ENCODE peak calls at places on chromosomes 3 and 15, in six cellular contexts. One of them, this sample, is unnamed.

GRCh38 chr15:79994651-79995050 is 23.7 kb upstream of the BCL2A1 start:
- DNase-seq in fibroblast of mammary gland: peak
- DNase-seq in K562: no peak
- DNase-seq in astrocyte of the spinal cord: no peak
- DNase-seq in psoas muscle: no peak
- DNase-seq in sigmoid colon: no peak
- DNase-seq in this sample: peak

GRCh38 chr3:98521897-98522537 is 685 bp downstream of the CLDND1 start:
- DNase-seq in fibroblast of mammary gland: peak
- DNase-seq in K562: peak
- DNase-seq in astrocyte of the spinal cord: peak
- DNase-seq in psoas muscle: peak
- DNase-seq in sigmoid colon: peak
- DNase-seq in this sample: peak

GRCh38 chr3:52820741-52821140 is 9.7 kb downstream of the ITIH4 start:
- DNase-seq in fibroblast of mammary gland: peak
- DNase-seq in K562: peak
- DNase-seq in astrocyte of the spinal cord: peak
- DNase-seq in psoas muscle: no peak
- DNase-seq in sigmoid colon: no peak
- DNase-seq in this sample: peak

GRCh38 chr3:153319691-153320552 is 157.9 kb downstream of the RAP2B start:
- DNase-seq in fibroblast of mammary gland: no peak
- DNase-seq in K562: no peak
- DNase-seq in astrocyte of the spinal cord: no peak
- DNase-seq in psoas muscle: no peak
- DNase-seq in sigmoid colon: no peak
- DNase-seq in this sample: no peak

GRCh38 chr15:92079047-92079446 is 225.5 kb downstream of the SLCO3A1 start:
- DNase-seq in fibroblast of mammary gland: peak
- DNase-seq in K562: peak
- DNase-seq in astrocyte of the spinal cord: no peak
- DNase-seq in psoas muscle: no peak
- DNase-seq in sigmoid colon: no peak
- DNase-seq in this sample: no peak

GRCh38 chr3:128489860-128490649 is 2.9 kb downstream of the GATA2 start:
- DNase-seq in fibroblast of mammary gland: no peak
- DNase-seq in K562: no peak
- DNase-seq in astrocyte of the spinal cord: no peak
- DNase-seq in psoas muscle: no peak
- DNase-seq in sigmoid colon: peak
- DNase-seq in this sample: peak

GRCh38 chr3:191380001-191380400 is 49.7 kb upstream of the UTS2B start:
- DNase-seq in fibroblast of mammary gland: peak
- DNase-seq in K562: no peak
- DNase-seq in astrocyte of the spinal cord: no peak
- DNase-seq in psoas muscle: no peak
- DNase-seq in sigmoid colon: no peak
- DNase-seq in this sample: no peak

GRCh38 chr15:57118013-57118799 is 199.8 kb downstream of the TCF12 start:
- DNase-seq in fibroblast of mammary gland: peak
- DNase-seq in K562: no peak
- DNase-seq in astrocyte of the spinal cord: peak
- DNase-seq in psoas muscle: no peak
- DNase-seq in sigmoid colon: no peak
- DNase-seq in this sample: no peak

GRCh38 chr3:28191363-28191762 is 50.1 kb upstream of the CMC1 start:
- DNase-seq in fibroblast of mammary gland: peak
- DNase-seq in K562: no peak
- DNase-seq in astrocyte of the spinal cord: no peak
- DNase-seq in psoas muscle: no peak
- DNase-seq in sigmoid colon: no peak
- DNase-seq in this sample: no peak

GRCh38 chr3:58116985-58117384 is 93.8 kb downstream of the DNASE1L3 start:
- DNase-seq in fibroblast of mammary gland: no peak
- DNase-seq in K562: no peak
- DNase-seq in astrocyte of the spinal cord: no peak
- DNase-seq in psoas muscle: no peak
- DNase-seq in sigmoid colon: no peak
- DNase-seq in this sample: peak

GRCh38 chr15:31235298-31236183 is 91.1 kb upstream of the KLF13 start:
- DNase-seq in fibroblast of mammary gland: peak
- DNase-seq in K562: no peak
- DNase-seq in astrocyte of the spinal cord: no peak
- DNase-seq in psoas muscle: no peak
- DNase-seq in sigmoid colon: peak
- DNase-seq in this sample: peak

GRCh38 chr3:29697989-29698388 is 417.1 kb downstream of the RBMS3 start:
- DNase-seq in fibroblast of mammary gland: peak
- DNase-seq in K562: no peak
- DNase-seq in astrocyte of the spinal cord: peak
- DNase-seq in psoas muscle: no peak
- DNase-seq in sigmoid colon: no peak
- DNase-seq in this sample: no peak

GRCh38 chr3:169980055-169980454 is 13.4 kb downstream of the SEC62 start:
- DNase-seq in fibroblast of mammary gland: peak
- DNase-seq in K562: no peak
- DNase-seq in astrocyte of the spinal cord: no peak
- DNase-seq in psoas muscle: no peak
- DNase-seq in sigmoid colon: no peak
- DNase-seq in this sample: peak

GRCh38 chr15:72237286-72238224 is 6.6 kb upstream of the PKM start:
- DNase-seq in fibroblast of mammary gland: peak
- DNase-seq in K562: peak
- DNase-seq in astrocyte of the spinal cord: peak
- DNase-seq in psoas muscle: peak
- DNase-seq in sigmoid colon: peak
- DNase-seq in this sample: peak

GRCh38 chr3:185645596-185646381 is 59.7 kb downstream of the SENP2 start:
- DNase-seq in fibroblast of mammary gland: peak
- DNase-seq in K562: no peak
- DNase-seq in astrocyte of the spinal cord: peak
- DNase-seq in psoas muscle: no peak
- DNase-seq in sigmoid colon: peak
- DNase-seq in this sample: no peak

GRCh38 chr15:75835990-75836952 is 7.0 kb upstream of the UBE2Q2 start:
- DNase-seq in fibroblast of mammary gland: no peak
- DNase-seq in K562: no peak
- DNase-seq in astrocyte of the spinal cord: peak
- DNase-seq in psoas muscle: no peak
- DNase-seq in sigmoid colon: no peak
- DNase-seq in this sample: no peak

GRCh38 chr3:45509768-45510129 is 84.8 kb upstream of the LIMD1 start:
- DNase-seq in fibroblast of mammary gland: no peak
- DNase-seq in K562: no peak
- DNase-seq in astrocyte of the spinal cord: no peak
- DNase-seq in psoas muscle: no peak
- DNase-seq in sigmoid colon: no peak
- DNase-seq in this sample: no peak

GRCh38 chr15:98085003-98085639 is 124.6 kb downstream of the ARRDC4 start:
- DNase-seq in fibroblast of mammary gland: peak
- DNase-seq in K562: no peak
- DNase-seq in astrocyte of the spinal cord: peak
- DNase-seq in psoas muscle: no peak
- DNase-seq in sigmoid colon: no peak
- DNase-seq in this sample: peak

GRCh38 chr3:16064660-16065414 is 109.6 kb upstream of the GALNT15 start:
- DNase-seq in fibroblast of mammary gland: peak
- DNase-seq in K562: no peak
- DNase-seq in astrocyte of the spinal cord: peak
- DNase-seq in psoas muscle: peak
- DNase-seq in sigmoid colon: peak
- DNase-seq in this sample: peak

GRCh38 chr15:23860290-23860751 is 173.2 kb upstream of the NDN start:
- DNase-seq in fibroblast of mammary gland: no peak
- DNase-seq in K562: peak
- DNase-seq in astrocyte of the spinal cord: no peak
- DNase-seq in psoas muscle: no peak
- DNase-seq in sigmoid colon: no peak
- DNase-seq in this sample: no peak

GRCh38 chr15:63018639-63019038 is 23.9 kb upstream of the TPM1 start:
- DNase-seq in fibroblast of mammary gland: peak
- DNase-seq in K562: no peak
- DNase-seq in astrocyte of the spinal cord: peak
- DNase-seq in psoas muscle: no peak
- DNase-seq in sigmoid colon: no peak
- DNase-seq in this sample: no peak

GRCh38 chr3:37995652-37996641 is 5.4 kb downstream of the VILL start:
- DNase-seq in fibroblast of mammary gland: no peak
- DNase-seq in K562: no peak
- DNase-seq in astrocyte of the spinal cord: no peak
- DNase-seq in psoas muscle: no peak
- DNase-seq in sigmoid colon: peak
- DNase-seq in this sample: no peak

GRCh38 chr3:34009480-34009844 is 211.0 kb downstream of the PDCD6IP start:
- DNase-seq in fibroblast of mammary gland: no peak
- DNase-seq in K562: no peak
- DNase-seq in astrocyte of the spinal cord: peak
- DNase-seq in psoas muscle: no peak
- DNase-seq in sigmoid colon: no peak
- DNase-seq in this sample: peak

GRCh38 chr3:66747688-66748087 is 246.9 kb upstream of the LRIG1 start:
- DNase-seq in fibroblast of mammary gland: no peak
- DNase-seq in K562: no peak
- DNase-seq in astrocyte of the spinal cord: no peak
- DNase-seq in psoas muscle: no peak
- DNase-seq in sigmoid colon: no peak
- DNase-seq in this sample: no peak

GRCh38 chr3:195802261-195802701 is 9.4 kb downstream of the MUC4 start:
- DNase-seq in fibroblast of mammary gland: no peak
- DNase-seq in K562: no peak
- DNase-seq in astrocyte of the spinal cord: no peak
- DNase-seq in psoas muscle: no peak
- DNase-seq in sigmoid colon: peak
- DNase-seq in this sample: no peak

GRCh38 chr3:38573606-38574005 is 75.9 kb downstream of the SCN5A start:
- DNase-seq in fibroblast of mammary gland: no peak
- DNase-seq in K562: no peak
- DNase-seq in astrocyte of the spinal cord: peak
- DNase-seq in psoas muscle: no peak
- DNase-seq in sigmoid colon: peak
- DNase-seq in this sample: no peak

GRCh38 chr15:68550498-68551295 is 28.1 kb upstream of the CORO2B start:
- DNase-seq in fibroblast of mammary gland: peak
- DNase-seq in K562: peak
- DNase-seq in astrocyte of the spinal cord: peak
- DNase-seq in psoas muscle: peak
- DNase-seq in sigmoid colon: peak
- DNase-seq in this sample: peak

GRCh38 chr15:61524091-61524490 is 295.0 kb upstream of the RORA start:
- DNase-seq in fibroblast of mammary gland: no peak
- DNase-seq in K562: no peak
- DNase-seq in astrocyte of the spinal cord: no peak
- DNase-seq in psoas muscle: no peak
- DNase-seq in sigmoid colon: no peak
- DNase-seq in this sample: no peak

GRCh38 chr3:106629215-106629832 is 747.9 kb upstream of the CCDC54 start:
- DNase-seq in fibroblast of mammary gland: no peak
- DNase-seq in K562: no peak
- DNase-seq in astrocyte of the spinal cord: no peak
- DNase-seq in psoas muscle: no peak
- DNase-seq in sigmoid colon: no peak
- DNase-seq in this sample: no peak

GRCh38 chr3:167882057-167882667 is 146.6 kb downstream of the SERPINI1 start:
- DNase-seq in fibroblast of mammary gland: peak
- DNase-seq in K562: peak
- DNase-seq in astrocyte of the spinal cord: peak
- DNase-seq in psoas muscle: no peak
- DNase-seq in sigmoid colon: no peak
- DNase-seq in this sample: peak

GRCh38 chr15:31136016-31136415 is 34.5 kb upstream of the TRPM1 start:
- DNase-seq in fibroblast of mammary gland: no peak
- DNase-seq in K562: peak
- DNase-seq in astrocyte of the spinal cord: no peak
- DNase-seq in psoas muscle: no peak
- DNase-seq in sigmoid colon: no peak
- DNase-seq in this sample: no peak

GRCh38 chr3:194671511-194671899 is 486 bp downstream of the LSG1 start:
- DNase-seq in fibroblast of mammary gland: peak
- DNase-seq in K562: peak
- DNase-seq in astrocyte of the spinal cord: peak
- DNase-seq in psoas muscle: no peak
- DNase-seq in sigmoid colon: no peak
- DNase-seq in this sample: peak

GRCh38 chr15:57560976-57561711 is 30.6 kb upstream of the MYZAP start:
- DNase-seq in fibroblast of mammary gland: peak
- DNase-seq in K562: peak
- DNase-seq in astrocyte of the spinal cord: peak
- DNase-seq in psoas muscle: peak
- DNase-seq in sigmoid colon: peak
- DNase-seq in this sample: peak

DNA sequence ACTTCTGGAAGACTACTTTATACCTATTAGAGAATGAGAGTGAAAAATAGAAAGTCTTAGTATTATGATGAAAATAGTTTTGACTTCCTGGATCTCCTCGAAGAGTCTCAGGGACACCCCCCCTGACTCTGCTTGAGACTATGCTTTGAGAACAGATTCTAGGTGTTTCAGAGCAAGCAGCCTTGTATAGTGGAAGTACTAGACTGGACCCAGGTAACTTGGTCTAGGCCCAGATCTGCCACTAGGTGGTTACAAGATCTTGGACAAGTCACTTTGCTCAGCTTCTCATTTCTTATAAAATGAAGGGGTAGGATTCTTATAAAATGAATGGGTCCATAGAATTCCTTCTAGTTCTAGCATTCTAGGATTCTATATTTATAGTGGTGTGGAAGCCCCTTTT is 9.1 kb downstream of the ABHD5 start:
- DNase-seq in fibroblast of mammary gland: peak
- DNase-seq in K562: peak
- DNase-seq in astrocyte of the spinal cord: peak
- DNase-seq in psoas muscle: no peak
- DNase-seq in sigmoid colon: no peak
- DNase-seq in this sample: no peak
- TF ChIP-seq CTCF in fibroblast of mammary gland: peak
- TF ChIP-seq CTCF in K562: peak
- TF ChIP-seq CTCF in astrocyte of the spinal cord: peak
- TF ChIP-seq CTCF in psoas muscle: no peak
- TF ChIP-seq CTCF in sigmoid colon: no peak
- TF ChIP-seq CTCF in this sample: peak

GRCh38 chr3:47280519-47280918 is 2.1 kb downstream of the KIF9 start:
- DNase-seq in fibroblast of mammary gland: no peak
- DNase-seq in K562: no peak
- DNase-seq in astrocyte of the spinal cord: no peak
- DNase-seq in psoas muscle: no peak
- DNase-seq in sigmoid colon: peak
- DNase-seq in this sample: no peak
- H3K4me3 ChIP-seq in fibroblast of mammary gland: no peak
- H3K4me3 ChIP-seq in K562: no peak
- H3K4me3 ChIP-seq in astrocyte of the spinal cord: no peak
- H3K4me3 ChIP-seq in psoas muscle: no peak
- H3K4me3 ChIP-seq in sigmoid colon: no peak
- H3K4me3 ChIP-seq in this sample: no peak

GRCh38 chr3:56251343-56251945 is 216.8 kb downstream of the ERC2 start:
- DNase-seq in fibroblast of mammary gland: peak
- DNase-seq in K562: peak
- DNase-seq in astrocyte of the spinal cord: peak
- DNase-seq in psoas muscle: no peak
- DNase-seq in sigmoid colon: no peak
- DNase-seq in this sample: peak
- TF ChIP-seq CTCF in fibroblast of mammary gland: peak
- TF ChIP-seq CTCF in K562: peak
- TF ChIP-seq CTCF in astrocyte of the spinal cord: peak
- TF ChIP-seq CTCF in psoas muscle: peak
- TF ChIP-seq CTCF in sigmoid colon: peak
- TF ChIP-seq CTCF in this sample: peak

GRCh38 chr3:65596511-65597224 is 442.1 kb downstream of the MAGI1 start:
- DNase-seq in fibroblast of mammary gland: no peak
- DNase-seq in K562: no peak
- DNase-seq in astrocyte of the spinal cord: no peak
- DNase-seq in psoas muscle: no peak
- DNase-seq in sigmoid colon: no peak
- DNase-seq in this sample: no peak
- H3K4me3 ChIP-seq in fibroblast of mammary gland: no peak
- H3K4me3 ChIP-seq in K562: peak
- H3K4me3 ChIP-seq in astrocyte of the spinal cord: peak
- H3K4me3 ChIP-seq in psoas muscle: peak
- H3K4me3 ChIP-seq in sigmoid colon: peak
- H3K4me3 ChIP-seq in this sample: no peak

This sample was measured in fibroblast of villous mesenchyme.